ENCODE peak calls at places on chromosomes 6 and 20, in seven cellular contexts. One of them, this sample, is unnamed.

GRCh38 chr20:15642099-15642498 is 931.1 kb downstream of the KIF16B start:
- DNase-seq in lower lobe of right lung: no peak
- DNase-seq in CD4-positive, CD25-positive, alpha-beta regulatory T cell: no peak
- DNase-seq in body of pancreas: no peak
- DNase-seq in psoas muscle: no peak
- DNase-seq in CD4-positive, alpha-beta T cell: no peak
- DNase-seq in CD8-positive, alpha-beta memory T cell: no peak
- DNase-seq in this sample: no peak

GRCh38 chr6:12034349-12034748 is 22.2 kb downstream of the HIVEP1 start:
- DNase-seq in lower lobe of right lung: no peak
- DNase-seq in CD4-positive, CD25-positive, alpha-beta regulatory T cell: no peak
- DNase-seq in body of pancreas: peak
- DNase-seq in psoas muscle: no peak
- DNase-seq in CD4-positive, alpha-beta T cell: no peak
- DNase-seq in CD8-positive, alpha-beta memory T cell: no peak
- DNase-seq in this sample: no peak

GRCh38 chr6:14732845-14733757 is 512.8 kb upstream of the JARID2 start:
- DNase-seq in lower lobe of right lung: no peak
- DNase-seq in CD4-positive, CD25-positive, alpha-beta regulatory T cell: no peak
- DNase-seq in body of pancreas: no peak
- DNase-seq in psoas muscle: no peak
- DNase-seq in CD4-positive, alpha-beta T cell: no peak
- DNase-seq in CD8-positive, alpha-beta memory T cell: no peak
- DNase-seq in this sample: no peak

GRCh38 chr20:47029845-47030244 is 135.2 kb downstream of the EYA2 start:
- DNase-seq in lower lobe of right lung: no peak
- DNase-seq in CD4-positive, CD25-positive, alpha-beta regulatory T cell: no peak
- DNase-seq in body of pancreas: no peak
- DNase-seq in psoas muscle: no peak
- DNase-seq in CD4-positive, alpha-beta T cell: no peak
- DNase-seq in CD8-positive, alpha-beta memory T cell: no peak
- DNase-seq in this sample: no peak

GRCh38 chr6:32685603-32686002 is 19.1 kb upstream of the HLA-DQB1 start:
- DNase-seq in lower lobe of right lung: no peak
- DNase-seq in CD4-positive, CD25-positive, alpha-beta regulatory T cell: peak
- DNase-seq in body of pancreas: peak
- DNase-seq in psoas muscle: no peak
- DNase-seq in CD4-positive, alpha-beta T cell: no peak
- DNase-seq in CD8-positive, alpha-beta memory T cell: peak
- DNase-seq in this sample: no peak

GRCh38 chr20:25076731-25077609 is 5.0 kb downstream of the VSX1 start:
- DNase-seq in lower lobe of right lung: no peak
- DNase-seq in CD4-positive, CD25-positive, alpha-beta regulatory T cell: no peak
- DNase-seq in body of pancreas: peak
- DNase-seq in psoas muscle: peak
- DNase-seq in CD4-positive, alpha-beta T cell: no peak
- DNase-seq in CD8-positive, alpha-beta memory T cell: no peak
- DNase-seq in this sample: no peak

GRCh38 chr6:112202639-112203341 is 51.6 kb downstream of the LAMA4 start:
- DNase-seq in lower lobe of right lung: no peak
- DNase-seq in CD4-positive, CD25-positive, alpha-beta regulatory T cell: no peak
- DNase-seq in body of pancreas: no peak
- DNase-seq in psoas muscle: no peak
- DNase-seq in CD4-positive, alpha-beta T cell: no peak
- DNase-seq in CD8-positive, alpha-beta memory T cell: no peak
- DNase-seq in this sample: peak

GRCh38 chr20:9583151-9583550 is 68.8 kb downstream of the LAMP5 start:
- DNase-seq in lower lobe of right lung: no peak
- DNase-seq in CD4-positive, CD25-positive, alpha-beta regulatory T cell: no peak
- DNase-seq in body of pancreas: no peak
- DNase-seq in psoas muscle: no peak
- DNase-seq in CD4-positive, alpha-beta T cell: no peak
- DNase-seq in CD8-positive, alpha-beta memory T cell: no peak
- DNase-seq in this sample: no peak

DNA sequence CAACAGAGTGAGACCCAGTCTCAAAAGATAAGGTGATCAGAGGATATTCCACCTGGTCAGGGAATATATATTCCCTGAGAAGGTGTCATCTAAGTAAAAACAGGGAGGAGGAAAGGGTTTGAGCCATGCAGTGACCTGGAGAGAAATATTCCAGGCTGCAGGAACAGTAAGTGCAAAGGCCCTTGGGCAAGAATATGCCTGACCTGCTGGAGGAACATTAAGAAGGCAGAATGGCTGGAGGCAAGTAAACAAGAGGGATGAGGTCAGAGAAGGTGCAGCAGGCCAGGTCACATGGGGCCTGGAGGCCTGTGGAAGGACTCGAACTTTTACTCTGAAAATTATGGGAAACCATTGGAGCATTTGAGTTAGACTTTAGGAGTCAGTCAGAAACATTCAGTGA is 6.7 kb downstream of the DEF6 start:
- DNase-seq in lower lobe of right lung: no peak
- DNase-seq in CD4-positive, CD25-positive, alpha-beta regulatory T cell: no peak
- DNase-seq in body of pancreas: no peak
- DNase-seq in psoas muscle: no peak
- DNase-seq in CD4-positive, alpha-beta T cell: no peak
- DNase-seq in CD8-positive, alpha-beta memory T cell: no peak
- DNase-seq in this sample: no peak
- H3K27ac ChIP-seq in lower lobe of right lung: no peak
- H3K27ac ChIP-seq in CD4-positive, CD25-positive, alpha-beta regulatory T cell: peak
- H3K27ac ChIP-seq in body of pancreas: no peak
- H3K27ac ChIP-seq in psoas muscle: no peak
- H3K27ac ChIP-seq in CD4-positive, alpha-beta T cell: peak
- H3K27ac ChIP-seq in CD8-positive, alpha-beta memory T cell: peak
- H3K27ac ChIP-seq in this sample: no peak

DNA sequence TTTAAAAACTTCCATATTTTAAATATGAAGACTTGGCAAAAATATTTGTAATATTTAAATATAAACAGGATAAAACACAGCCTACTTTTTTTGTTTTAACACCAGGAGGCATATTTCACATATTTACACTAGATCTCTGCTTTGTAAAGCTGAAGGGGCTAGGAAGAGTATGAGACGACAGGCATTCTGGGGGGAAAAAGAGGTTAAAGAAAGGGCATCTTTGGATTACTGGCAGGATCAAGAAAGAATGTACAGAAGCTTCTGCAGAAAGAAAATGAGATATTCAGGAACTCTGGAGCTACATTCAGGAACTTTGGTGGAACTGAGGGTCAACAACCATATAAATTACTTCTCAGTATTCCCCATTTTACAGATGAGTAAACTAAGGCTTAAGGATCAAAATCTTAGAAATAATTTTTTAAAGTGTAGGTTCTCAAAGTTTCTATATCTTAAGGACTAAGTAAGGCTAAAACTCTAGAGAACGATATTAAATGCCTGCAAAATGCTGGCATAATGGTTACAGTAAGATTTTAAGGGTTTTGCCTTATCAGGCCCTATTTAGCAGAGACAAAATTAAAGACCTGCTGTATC is 156.6 kb downstream of the CDK19 start:
- DNase-seq in lower lobe of right lung: no peak
- DNase-seq in CD4-positive, CD25-positive, alpha-beta regulatory T cell: no peak
- DNase-seq in body of pancreas: no peak
- DNase-seq in psoas muscle: no peak
- DNase-seq in CD4-positive, alpha-beta T cell: no peak
- DNase-seq in CD8-positive, alpha-beta memory T cell: no peak
- DNase-seq in this sample: no peak
- H3K27ac ChIP-seq in lower lobe of right lung: no peak
- H3K27ac ChIP-seq in CD4-positive, CD25-positive, alpha-beta regulatory T cell: no peak
- H3K27ac ChIP-seq in body of pancreas: no peak
- H3K27ac ChIP-seq in psoas muscle: no peak
- H3K27ac ChIP-seq in CD4-positive, alpha-beta T cell: no peak
- H3K27ac ChIP-seq in CD8-positive, alpha-beta memory T cell: no peak
- H3K27ac ChIP-seq in this sample: no peak

GRCh38 chr6:18498408-18498807 is 111.3 kb downstream of the RNF144B start:
- DNase-seq in lower lobe of right lung: no peak
- DNase-seq in CD4-positive, CD25-positive, alpha-beta regulatory T cell: no peak
- DNase-seq in body of pancreas: no peak
- DNase-seq in psoas muscle: no peak
- DNase-seq in CD4-positive, alpha-beta T cell: no peak
- DNase-seq in CD8-positive, alpha-beta memory T cell: no peak
- DNase-seq in this sample: no peak

GRCh38 chr6:18503187-18503586 is 116.0 kb downstream of the RNF144B start:
- DNase-seq in lower lobe of right lung: no peak
- DNase-seq in CD4-positive, CD25-positive, alpha-beta regulatory T cell: no peak
- DNase-seq in body of pancreas: no peak
- DNase-seq in psoas muscle: no peak
- DNase-seq in CD4-positive, alpha-beta T cell: no peak
- DNase-seq in CD8-positive, alpha-beta memory T cell: no peak
- DNase-seq in this sample: no peak

GRCh38 chr6:18504232-18504596 is 117.1 kb downstream of the RNF144B start:
- DNase-seq in lower lobe of right lung: no peak
- DNase-seq in CD4-positive, CD25-positive, alpha-beta regulatory T cell: no peak
- DNase-seq in body of pancreas: no peak
- DNase-seq in psoas muscle: no peak
- DNase-seq in CD4-positive, alpha-beta T cell: no peak
- DNase-seq in CD8-positive, alpha-beta memory T cell: no peak
- DNase-seq in this sample: no peak

GRCh38 chr6:18503588-18504231 is 116.6 kb downstream of the RNF144B start:
- DNase-seq in lower lobe of right lung: no peak
- DNase-seq in CD4-positive, CD25-positive, alpha-beta regulatory T cell: peak
- DNase-seq in body of pancreas: peak
- DNase-seq in psoas muscle: no peak
- DNase-seq in CD4-positive, alpha-beta T cell: peak
- DNase-seq in CD8-positive, alpha-beta memory T cell: peak
- DNase-seq in this sample: no peak

DNA sequence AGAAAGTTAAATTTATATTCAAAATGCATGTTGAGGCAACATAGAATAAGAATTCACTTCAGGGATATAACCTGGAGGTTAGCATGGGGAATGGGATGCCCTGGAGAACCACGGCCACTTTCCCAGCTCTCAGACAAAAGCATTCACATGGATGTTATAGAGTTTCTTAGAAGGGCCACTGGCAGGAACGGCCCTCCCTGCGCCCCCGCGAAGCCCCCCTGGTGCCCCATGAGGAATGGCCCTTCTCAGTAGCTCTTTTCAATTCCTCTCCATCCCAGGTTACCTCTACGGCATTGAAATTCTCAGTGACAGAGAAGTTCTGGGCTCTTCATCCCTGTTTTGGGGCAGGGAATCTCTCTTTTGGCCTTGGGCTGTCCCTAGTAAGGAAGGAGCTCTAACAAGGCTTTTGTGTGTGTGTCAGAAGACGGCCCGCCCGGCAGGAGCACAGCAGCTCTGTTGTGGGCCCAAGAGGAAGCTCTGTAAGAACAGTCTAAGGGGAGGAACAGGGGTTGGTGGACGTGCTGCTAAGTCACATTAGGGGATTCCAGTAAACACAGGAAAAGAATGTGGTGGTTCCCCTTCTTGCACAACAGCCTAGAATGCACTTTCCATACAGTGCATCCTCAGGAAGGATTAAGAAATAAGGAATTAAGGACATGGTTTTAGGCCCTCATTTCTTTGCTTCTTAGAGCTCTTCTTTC is 114.3 kb downstream of the RNF144B start:
- DNase-seq in lower lobe of right lung: peak
- DNase-seq in CD4-positive, CD25-positive, alpha-beta regulatory T cell: no peak
- DNase-seq in body of pancreas: peak
- DNase-seq in psoas muscle: peak
- DNase-seq in CD4-positive, alpha-beta T cell: no peak
- DNase-seq in CD8-positive, alpha-beta memory T cell: no peak
- DNase-seq in this sample: peak
- H3K27ac ChIP-seq in lower lobe of right lung: peak
- H3K27ac ChIP-seq in CD4-positive, CD25-positive, alpha-beta regulatory T cell: no peak
- H3K27ac ChIP-seq in body of pancreas: no peak
- H3K27ac ChIP-seq in psoas muscle: peak
- H3K27ac ChIP-seq in CD4-positive, alpha-beta T cell: no peak
- H3K27ac ChIP-seq in CD8-positive, alpha-beta memory T cell: no peak
- H3K27ac ChIP-seq in this sample: peak

GRCh38 chr6:36389353-36389752 is 1.9 kb upstream of the ETV7 start:
- DNase-seq in lower lobe of right lung: no peak
- DNase-seq in CD4-positive, CD25-positive, alpha-beta regulatory T cell: no peak
- DNase-seq in body of pancreas: no peak
- DNase-seq in psoas muscle: no peak
- DNase-seq in CD4-positive, alpha-beta T cell: no peak
- DNase-seq in CD8-positive, alpha-beta memory T cell: no peak
- DNase-seq in this sample: no peak
- H3K27ac ChIP-seq in lower lobe of right lung: no peak
- H3K27ac ChIP-seq in CD4-positive, CD25-positive, alpha-beta regulatory T cell: no peak
- H3K27ac ChIP-seq in body of pancreas: no peak
- H3K27ac ChIP-seq in psoas muscle: no peak
- H3K27ac ChIP-seq in CD4-positive, alpha-beta T cell: no peak
- H3K27ac ChIP-seq in CD8-positive, alpha-beta memory T cell: no peak
- H3K27ac ChIP-seq in this sample: no peak

DNA sequence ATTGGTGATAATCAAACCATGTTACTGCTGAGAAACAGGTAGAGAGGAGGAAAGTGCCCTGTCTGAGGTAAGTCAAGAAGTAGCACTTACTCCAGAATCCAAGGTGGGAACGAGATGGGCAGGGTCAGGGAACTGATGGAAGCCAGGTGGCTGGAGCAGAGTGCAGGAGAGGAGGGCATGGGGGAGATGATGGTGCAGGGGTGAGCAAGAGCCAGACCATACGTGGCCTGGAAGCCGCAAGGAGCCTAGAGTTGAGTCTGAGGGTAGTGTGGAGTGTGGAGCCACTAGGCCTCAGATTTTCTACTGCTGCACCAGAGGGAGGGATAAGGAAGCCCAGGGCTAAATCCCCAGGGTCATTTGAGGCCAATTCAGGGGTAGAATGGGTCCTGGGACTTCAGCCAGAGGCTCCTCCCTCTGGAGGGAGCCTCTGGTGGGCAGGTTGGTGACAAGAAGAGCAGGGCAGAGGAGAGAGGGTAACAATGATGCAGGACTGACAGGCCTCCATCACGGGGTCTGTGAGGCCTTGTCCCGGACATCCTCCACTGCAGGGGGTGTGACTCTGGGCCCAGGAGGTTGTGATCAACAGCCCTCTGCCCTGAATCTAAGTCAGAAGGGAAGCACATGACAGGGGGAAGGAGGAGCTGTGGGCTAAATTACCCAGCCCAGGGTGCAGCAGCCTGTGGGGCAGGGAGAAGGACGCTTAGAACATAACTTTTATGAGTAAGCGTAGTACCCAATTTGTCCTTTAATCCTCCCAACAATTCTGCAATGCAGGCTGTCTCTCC is 28.7 kb downstream of the COX4I2 start:
- DNase-seq in lower lobe of right lung: peak
- DNase-seq in CD4-positive, CD25-positive, alpha-beta regulatory T cell: no peak
- DNase-seq in body of pancreas: peak
- DNase-seq in psoas muscle: peak
- DNase-seq in CD4-positive, alpha-beta T cell: no peak
- DNase-seq in CD8-positive, alpha-beta memory T cell: peak
- DNase-seq in this sample: peak
- H3K27ac ChIP-seq in lower lobe of right lung: peak
- H3K27ac ChIP-seq in CD4-positive, CD25-positive, alpha-beta regulatory T cell: peak
- H3K27ac ChIP-seq in body of pancreas: peak
- H3K27ac ChIP-seq in psoas muscle: peak
- H3K27ac ChIP-seq in CD4-positive, alpha-beta T cell: no peak
- H3K27ac ChIP-seq in CD8-positive, alpha-beta memory T cell: peak
- H3K27ac ChIP-seq in this sample: peak

DNA sequence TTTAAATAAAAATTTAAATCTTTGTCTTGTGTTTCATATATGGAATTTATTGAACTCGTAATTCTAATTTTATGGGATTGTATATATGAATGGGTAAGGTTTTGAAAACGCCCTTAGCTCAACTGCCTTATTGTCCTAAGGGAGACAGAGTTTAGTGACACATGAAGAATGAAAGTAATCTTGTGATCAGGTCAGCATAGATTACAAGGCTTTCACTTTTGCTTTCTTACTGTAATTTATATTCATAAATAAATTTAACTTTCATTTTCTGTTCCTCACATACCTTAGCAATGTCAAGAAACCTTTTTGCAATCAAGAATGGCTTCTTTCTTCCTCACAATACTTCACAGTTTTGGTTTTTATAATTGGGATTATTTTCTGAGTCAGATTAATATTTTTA is 14.4 kb downstream of the KPNA5 start:
- DNase-seq in lower lobe of right lung: no peak
- DNase-seq in CD4-positive, CD25-positive, alpha-beta regulatory T cell: no peak
- DNase-seq in body of pancreas: no peak
- DNase-seq in psoas muscle: no peak
- DNase-seq in CD4-positive, alpha-beta T cell: no peak
- DNase-seq in CD8-positive, alpha-beta memory T cell: peak
- DNase-seq in this sample: no peak
- H3K27ac ChIP-seq in lower lobe of right lung: no peak
- H3K27ac ChIP-seq in CD4-positive, CD25-positive, alpha-beta regulatory T cell: peak
- H3K27ac ChIP-seq in body of pancreas: no peak
- H3K27ac ChIP-seq in psoas muscle: no peak
- H3K27ac ChIP-seq in CD4-positive, alpha-beta T cell: no peak
- H3K27ac ChIP-seq in CD8-positive, alpha-beta memory T cell: no peak
- H3K27ac ChIP-seq in this sample: no peak

This sample was measured in left lung.